ENCODE peak calls at places on chromosome 11, in ten cellular contexts. H, T, F, Z, U, K, S, R, A and D are unnamed samples.

GRCh38 chr11:6611092-6612007 is 666 bp downstream of the TAF10 start:
- DNase-seq in H (peak), T (peak), F (no peak), Z (no peak), U (no peak), K (no peak), S (peak), R (peak), A (peak), D (no peak)

GRCh38 chr11:75114465-75114864 is 17.8 kb upstream of the OR2AT4 start:
- DNase-seq in H (no peak), T (no peak), F (no peak), Z (no peak), U (no peak), K (no peak), S (no peak), R (no peak), A (no peak), D (no peak)

GRCh38 chr11:46669606-46670243 is 30.7 kb downstream of the ARHGAP1 start:
- DNase-seq in H (no peak), T (peak), F (no peak), Z (no peak), U (no peak), K (no peak), S (no peak), R (no peak), A (no peak), D (no peak)

GRCh38 chr11:12599408-12600143 is 74.6 kb upstream of the TEAD1 start:
- DNase-seq in H (no peak), T (no peak), F (no peak), Z (no peak), U (peak), K (no peak), S (peak), R (peak), A (peak), D (no peak)

GRCh38 chr11:120302001-120302805 is 22.9 kb upstream of the TLCD5 start:
- DNase-seq in H (no peak), T (no peak), F (no peak), Z (no peak), U (no peak), K (no peak), S (no peak), R (no peak), A (no peak), D (no peak)

GRCh38 chr11:131656839-131657211 is 286.4 kb downstream of the NTM start:
- DNase-seq in H (no peak), T (no peak), F (no peak), Z (no peak), U (no peak), K (no peak), S (no peak), R (no peak), A (no peak), D (no peak)

GRCh38 chr11:6228520-6228919 is 5.9 kb downstream of the FHIP1B start:
- DNase-seq in H (no peak), T (no peak), F (no peak), Z (no peak), U (no peak), K (no peak), S (no peak), R (no peak), A (no peak), D (no peak)

GRCh38 chr11:134517621-134518293 is 105.7 kb upstream of the B3GAT1 start:
- DNase-seq in H (no peak), T (no peak), F (no peak), Z (no peak), U (no peak), K (no peak), S (no peak), R (no peak), A (no peak), D (no peak)

GRCh38 chr11:45451766-45452440 is 165.8 kb upstream of the SYT13 start:
- DNase-seq in H (no peak), T (peak), F (no peak), Z (no peak), U (no peak), K (no peak), S (no peak), R (peak), A (peak), D (no peak)

GRCh38 chr11:68842427-68843051 is 823 bp upstream of the CPT1A start:
- DNase-seq in H (no peak), T (no peak), F (no peak), Z (no peak), U (no peak), K (no peak), S (no peak), R (no peak), A (no peak), D (no peak)

GRCh38 chr11:32333335-32333991 is 101.9 kb downstream of the WT1 start:
- DNase-seq in H (no peak), T (peak), F (no peak), Z (no peak), U (no peak), K (peak), S (peak), R (peak), A (peak), D (no peak)

GRCh38 chr11:133955091-133955846 is 1.5 kb downstream of the IGSF9B start:
- DNase-seq in H (no peak), T (no peak), F (peak), Z (no peak), U (no peak), K (peak), S (no peak), R (no peak), A (no peak), D (no peak)

GRCh38 chr11:112697371-112697770 is 263.8 kb upstream of the NCAM1 start:
- DNase-seq in H (no peak), T (no peak), F (no peak), Z (peak), U (no peak), K (peak), S (no peak), R (no peak), A (no peak), D (peak)

GRCh38 chr11:112632866-112633505 is 328.2 kb upstream of the NCAM1 start:
- DNase-seq in H (no peak), T (no peak), F (no peak), Z (no peak), U (no peak), K (no peak), S (no peak), R (no peak), A (no peak), D (no peak)

GRCh38 chr11:77001524-77001923 is 32.7 kb upstream of the B3GNT6 start:
- DNase-seq in H (no peak), T (no peak), F (no peak), Z (no peak), U (no peak), K (no peak), S (no peak), R (no peak), A (no peak), D (no peak)

GRCh38 chr11:128351168-128351567 is 236.2 kb downstream of the ETS1 start:
- DNase-seq in H (no peak), T (no peak), F (no peak), Z (no peak), U (no peak), K (no peak), S (no peak), R (no peak), A (no peak), D (no peak)

GRCh38 chr11:10654211-10655150 is 39.1 kb downstream of the IRAG1 start:
- DNase-seq in H (no peak), T (peak), F (peak), Z (no peak), U (peak), K (peak), S (no peak), R (peak), A (peak), D (no peak)

GRCh38 chr11:4826425-4826824 is 5.3 kb downstream of the OR51F2 start:
- DNase-seq in H (no peak), T (no peak), F (peak), Z (no peak), U (no peak), K (no peak), S (no peak), R (no peak), A (no peak), D (no peak)

GRCh38 chr11:57116654-57117053 is 65.1 kb upstream of the LRRC55 start:
- DNase-seq in H (no peak), T (peak), F (no peak), Z (no peak), U (peak), K (no peak), S (no peak), R (peak), A (peak), D (no peak)

GRCh38 chr11:125170001-125170405 is 5.5 kb downstream of the PKNOX2 start:
- DNase-seq in H (no peak), T (no peak), F (no peak), Z (no peak), U (no peak), K (no peak), S (no peak), R (no peak), A (no peak), D (no peak)

GRCh38 chr11:117458275-117459120 is 130.8 kb downstream of the CEP164 start:
- DNase-seq in H (no peak), T (no peak), F (peak), Z (no peak), U (no peak), K (peak), S (no peak), R (no peak), A (no peak), D (no peak)

GRCh38 chr11:95599959-95600586 is 189.5 kb downstream of the FAM76B start:
- DNase-seq in H (no peak), T (no peak), F (no peak), Z (no peak), U (no peak), K (no peak), S (peak), R (no peak), A (no peak), D (no peak)

GRCh38 chr11:11981364-11981763 is 27.1 kb downstream of the DKK3 start:
- DNase-seq in H (no peak), T (no peak), F (no peak), Z (no peak), U (no peak), K (no peak), S (no peak), R (no peak), A (no peak), D (no peak)

GRCh38 chr11:100872951-100873350 is 185.9 kb downstream of the ARHGAP42 start:
- DNase-seq in H (no peak), T (peak), F (no peak), Z (no peak), U (no peak), K (no peak), S (no peak), R (no peak), A (peak), D (no peak)

GRCh38 chr11:67059671-67060070 is 3.0 kb downstream of the RHOD start:
- DNase-seq in H (no peak), T (no peak), F (no peak), Z (no peak), U (no peak), K (no peak), S (no peak), R (no peak), A (no peak), D (no peak)

GRCh38 chr11:74278721-74279148 is 32.7 kb downstream of the P4HA3 start:
- DNase-seq in H (no peak), T (peak), F (no peak), Z (no peak), U (no peak), K (no peak), S (no peak), R (peak), A (peak), D (no peak)

GRCh38 chr11:94400075-94400838 is 962 bp downstream of the GPR83 start:
- DNase-seq in H (no peak), T (no peak), F (no peak), Z (no peak), U (no peak), K (no peak), S (no peak), R (no peak), A (no peak), D (no peak)

GRCh38 chr11:9688716-9689511 is 25.0 kb downstream of the SWAP70 start:
- DNase-seq in H (no peak), T (peak), F (no peak), Z (no peak), U (peak), K (peak), S (no peak), R (peak), A (peak), D (peak)

GRCh38 chr11:65102142-65103095 is 6.4 kb downstream of the VPS51 start:
- DNase-seq in H (no peak), T (peak), F (peak), Z (no peak), U (no peak), K (peak), S (no peak), R (no peak), A (peak), D (no peak)

GRCh38 chr11:1151366-1152315 is 6.1 kb upstream of the MUC5AC start:
- DNase-seq in H (no peak), T (no peak), F (no peak), Z (no peak), U (no peak), K (no peak), S (no peak), R (no peak), A (no peak), D (no peak)

GRCh38 chr11:55658031-55658573 is 3.9 kb upstream of the OR4C6 start:
- DNase-seq in H (no peak), T (no peak), F (no peak), Z (no peak), U (no peak), K (no peak), S (no peak), R (no peak), A (no peak), D (no peak)

GRCh38 chr11:87012089-87012488 is 25.6 kb upstream of the TMEM135 start:
- DNase-seq in H (no peak), T (no peak), F (no peak), Z (no peak), U (no peak), K (no peak), S (no peak), R (no peak), A (no peak), D (no peak)

GRCh38 chr11:15621565-15621964 is 506.8 kb downstream of the INSC start:
- DNase-seq in H (no peak), T (no peak), F (no peak), Z (no peak), U (no peak), K (no peak), S (no peak), R (peak), A (no peak), D (no peak)

GRCh38 chr11:14228356-14228755 is 130.6 kb downstream of the RRAS2 start:
- DNase-seq in H (no peak), T (no peak), F (no peak), Z (no peak), U (no peak), K (no peak), S (no peak), R (no peak), A (no peak), D (no peak)